ENCODE peak calls at places on chromosomes 7 and 10, in four cellular contexts. One of them, this sample, is unnamed.

GRCh38 chr10:124650820-124651401 is 93.3 kb downstream of the FAM53B start:
- DNase-seq in trophoblast cell: no peak
- DNase-seq in fibroblast of lung: no peak
- DNase-seq in IMR-90: no peak
- DNase-seq in this sample: no peak

GRCh38 chr10:51156913-51157312 is 82.6 kb downstream of the PRKG1 start:
- DNase-seq in trophoblast cell: no peak
- DNase-seq in fibroblast of lung: peak
- DNase-seq in IMR-90: peak
- DNase-seq in this sample: no peak

GRCh38 chr10:124235232-124235631 is 141.8 kb upstream of the CHST15 start:
- DNase-seq in trophoblast cell: no peak
- DNase-seq in fibroblast of lung: no peak
- DNase-seq in IMR-90: no peak
- DNase-seq in this sample: no peak

GRCh38 chr7:136870799-136871487 is 2.5 kb downstream of the CHRM2 start:
- DNase-seq in trophoblast cell: no peak
- DNase-seq in fibroblast of lung: no peak
- DNase-seq in IMR-90: no peak
- DNase-seq in this sample: no peak

GRCh38 chr10:99403674-99404073 is 26.8 kb downstream of the GOT1 start:
- DNase-seq in trophoblast cell: no peak
- DNase-seq in fibroblast of lung: no peak
- DNase-seq in IMR-90: peak
- DNase-seq in this sample: no peak

GRCh38 chr10:110156046-110156445 is 51.4 kb upstream of the MXI1 start:
- DNase-seq in trophoblast cell: no peak
- DNase-seq in fibroblast of lung: no peak
- DNase-seq in IMR-90: no peak
- DNase-seq in this sample: no peak

GRCh38 chr7:141993354-141993753 is 2.3 kb upstream of the MGAM start:
- DNase-seq in trophoblast cell: no peak
- DNase-seq in fibroblast of lung: no peak
- DNase-seq in IMR-90: no peak
- DNase-seq in this sample: no peak

GRCh38 chr10:56258378-56258777 is 102.7 kb downstream of the ZWINT start:
- DNase-seq in trophoblast cell: no peak
- DNase-seq in fibroblast of lung: no peak
- DNase-seq in IMR-90: no peak
- DNase-seq in this sample: no peak

GRCh38 chr10:13048762-13049161 is 47.2 kb upstream of the CCDC3 start:
- DNase-seq in trophoblast cell: no peak
- DNase-seq in fibroblast of lung: no peak
- DNase-seq in IMR-90: no peak
- DNase-seq in this sample: no peak

GRCh38 chr10:85565381-85565780 is 801.2 kb downstream of the GRID1 start:
- DNase-seq in trophoblast cell: peak
- DNase-seq in fibroblast of lung: no peak
- DNase-seq in IMR-90: no peak
- DNase-seq in this sample: no peak

GRCh38 chr10:78312197-78313046 is 278.8 kb downstream of the RPS24 start:
- DNase-seq in trophoblast cell: peak
- DNase-seq in fibroblast of lung: no peak
- DNase-seq in IMR-90: peak
- DNase-seq in this sample: no peak

GRCh38 chr7:13551503-13551902 is 438.0 kb downstream of the ETV1 start:
- DNase-seq in trophoblast cell: no peak
- DNase-seq in fibroblast of lung: no peak
- DNase-seq in IMR-90: no peak
- DNase-seq in this sample: no peak

GRCh38 chr10:11344550-11344949 is 266.9 kb downstream of the USP6NL start:
- DNase-seq in trophoblast cell: no peak
- DNase-seq in fibroblast of lung: no peak
- DNase-seq in IMR-90: no peak
- DNase-seq in this sample: no peak

GRCh38 chr10:27388761-27389399 is 115.2 kb upstream of the RAB18 start:
- DNase-seq in trophoblast cell: no peak
- DNase-seq in fibroblast of lung: peak
- DNase-seq in IMR-90: no peak
- DNase-seq in this sample: no peak

GRCh38 chr7:142299226-142299625 is 41.4 kb upstream of the PRSS58 start:
- DNase-seq in trophoblast cell: no peak
- DNase-seq in fibroblast of lung: no peak
- DNase-seq in IMR-90: no peak
- DNase-seq in this sample: no peak

GRCh38 chr10:78335691-78336401 is 302.2 kb downstream of the RPS24 start:
- DNase-seq in trophoblast cell: no peak
- DNase-seq in fibroblast of lung: peak
- DNase-seq in IMR-90: peak
- DNase-seq in this sample: no peak

GRCh38 chr7:607938-608337 is 88.3 kb upstream of the PDGFA start:
- DNase-seq in trophoblast cell: no peak
- DNase-seq in fibroblast of lung: no peak
- DNase-seq in IMR-90: no peak
- DNase-seq in this sample: no peak

GRCh38 chr10:91709394-91709798 is 76.5 kb upstream of the PPP1R3C start:
- DNase-seq in trophoblast cell: no peak
- DNase-seq in fibroblast of lung: peak
- DNase-seq in IMR-90: peak
- DNase-seq in this sample: no peak

GRCh38 chr7:70612811-70613210 is 519.1 kb upstream of the GALNT17 start:
- DNase-seq in trophoblast cell: no peak
- DNase-seq in fibroblast of lung: no peak
- DNase-seq in IMR-90: no peak
- DNase-seq in this sample: no peak

GRCh38 chr7:55534262-55534915 is 37.9 kb downstream of the VOPP1 start:
- DNase-seq in trophoblast cell: peak
- DNase-seq in fibroblast of lung: peak
- DNase-seq in IMR-90: peak
- DNase-seq in this sample: no peak

GRCh38 chr7:13097508-13097907 is 410.1 kb downstream of the ARL4A start:
- DNase-seq in trophoblast cell: no peak
- DNase-seq in fibroblast of lung: peak
- DNase-seq in IMR-90: no peak
- DNase-seq in this sample: no peak

GRCh38 chr7:105353752-105354328 is 34.9 kb downstream of the SRPK2 start:
- DNase-seq in trophoblast cell: no peak
- DNase-seq in fibroblast of lung: peak
- DNase-seq in IMR-90: no peak
- DNase-seq in this sample: no peak

GRCh38 chr7:50166997-50167961 is 74.2 kb upstream of the ZPBP start:
- DNase-seq in trophoblast cell: no peak
- DNase-seq in fibroblast of lung: no peak
- DNase-seq in IMR-90: no peak
- DNase-seq in this sample: no peak

GRCh38 chr7:134943785-134944400 is 42.4 kb upstream of the AGBL3 start:
- DNase-seq in trophoblast cell: peak
- DNase-seq in fibroblast of lung: peak
- DNase-seq in IMR-90: peak
- DNase-seq in this sample: no peak

GRCh38 chr10:34113504-34114225 is 701.4 kb downstream of the PARD3 start:
- DNase-seq in trophoblast cell: no peak
- DNase-seq in fibroblast of lung: no peak
- DNase-seq in IMR-90: no peak
- DNase-seq in this sample: no peak

GRCh38 chr7:70694357-70694908 is 437.5 kb upstream of the GALNT17 start:
- DNase-seq in trophoblast cell: peak
- DNase-seq in fibroblast of lung: peak
- DNase-seq in IMR-90: peak
- DNase-seq in this sample: no peak

GRCh38 chr10:86329093-86329710 is 37.4 kb downstream of the GRID1 start:
- DNase-seq in trophoblast cell: no peak
- DNase-seq in fibroblast of lung: no peak
- DNase-seq in IMR-90: no peak
- DNase-seq in this sample: no peak

GRCh38 chr10:124354411-124355382 is 64.0 kb downstream of the OAT start:
- DNase-seq in trophoblast cell: peak
- DNase-seq in fibroblast of lung: peak
- DNase-seq in IMR-90: peak
- DNase-seq in this sample: no peak

GRCh38 chr7:47458057-47458456 is 123.9 kb downstream of the TNS3 start:
- DNase-seq in trophoblast cell: peak
- DNase-seq in fibroblast of lung: peak
- DNase-seq in IMR-90: peak
- DNase-seq in this sample: no peak

GRCh38 chr10:84294766-84295447 is 33.5 kb upstream of the CCSER2 start:
- DNase-seq in trophoblast cell: no peak
- DNase-seq in fibroblast of lung: no peak
- DNase-seq in IMR-90: peak
- DNase-seq in this sample: no peak

GRCh38 chr10:128152741-128153583 is 26.7 kb upstream of the MKI67 start:
- DNase-seq in trophoblast cell: no peak
- DNase-seq in fibroblast of lung: no peak
- DNase-seq in IMR-90: no peak
- DNase-seq in this sample: no peak

GRCh38 chr10:128149267-128149666 is 23.0 kb upstream of the MKI67 start:
- DNase-seq in trophoblast cell: no peak
- DNase-seq in fibroblast of lung: no peak
- DNase-seq in IMR-90: no peak
- DNase-seq in this sample: no peak

GRCh38 chr10:128150045-128150493 is 23.8 kb upstream of the MKI67 start:
- DNase-seq in trophoblast cell: peak
- DNase-seq in fibroblast of lung: peak
- DNase-seq in IMR-90: peak
- DNase-seq in this sample: no peak

GRCh38 chr10:128151031-128151430 is 24.8 kb upstream of the MKI67 start:
- DNase-seq in trophoblast cell: no peak
- DNase-seq in fibroblast of lung: no peak
- DNase-seq in IMR-90: no peak
- DNase-seq in this sample: no peak

DNA sequence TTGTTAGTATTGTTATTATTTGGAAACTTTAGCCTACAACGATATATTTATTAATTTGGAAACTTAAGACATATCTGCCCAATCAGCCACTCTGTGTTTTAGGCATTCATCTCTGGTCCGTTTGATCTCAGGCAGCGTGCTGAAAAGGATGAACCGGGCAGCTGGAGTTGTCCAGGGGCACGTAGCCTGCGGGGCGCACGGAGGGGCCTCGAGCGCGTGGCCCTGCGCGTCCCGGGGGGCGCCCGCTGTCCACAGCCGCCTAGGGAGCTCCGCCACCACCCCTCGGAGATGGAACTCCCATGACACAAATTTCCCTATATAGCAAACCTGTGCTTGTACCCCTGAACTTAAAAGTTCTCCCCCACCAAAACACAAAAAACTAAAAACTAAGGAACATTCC is 24.3 kb upstream of the MKI67 start:
- DNase-seq in trophoblast cell: no peak
- DNase-seq in fibroblast of lung: no peak
- DNase-seq in IMR-90: no peak
- DNase-seq in this sample: no peak
- H2AFZ ChIP-seq in trophoblast cell: peak
- H2AFZ ChIP-seq in fibroblast of lung: no peak
- H2AFZ ChIP-seq in IMR-90: peak
- H2AFZ ChIP-seq in this sample: peak

DNA sequence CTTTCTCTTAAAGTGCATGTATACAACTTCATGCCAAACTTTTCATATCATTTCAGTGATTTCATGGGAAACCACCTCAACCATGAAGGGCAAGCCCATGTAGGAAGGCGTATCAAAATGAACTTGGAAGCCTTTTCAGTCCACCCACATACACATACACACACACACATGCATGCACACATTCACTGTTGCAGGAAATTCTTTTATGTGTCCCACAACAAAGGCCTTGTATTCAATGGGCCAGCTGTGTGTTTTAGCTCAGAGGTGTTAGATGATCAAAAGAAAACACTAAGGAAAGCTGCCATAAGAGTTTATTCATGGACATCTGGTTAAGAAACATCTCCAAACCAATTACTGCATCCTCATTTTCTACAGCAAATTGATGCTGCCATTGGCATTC is 74.5 kb upstream of the STK17A start:
- DNase-seq in trophoblast cell: no peak
- DNase-seq in fibroblast of lung: no peak
- DNase-seq in IMR-90: no peak
- DNase-seq in this sample: no peak
- H2AFZ ChIP-seq in trophoblast cell: no peak
- H2AFZ ChIP-seq in fibroblast of lung: no peak
- H2AFZ ChIP-seq in IMR-90: no peak
- H2AFZ ChIP-seq in this sample: no peak

DNA sequence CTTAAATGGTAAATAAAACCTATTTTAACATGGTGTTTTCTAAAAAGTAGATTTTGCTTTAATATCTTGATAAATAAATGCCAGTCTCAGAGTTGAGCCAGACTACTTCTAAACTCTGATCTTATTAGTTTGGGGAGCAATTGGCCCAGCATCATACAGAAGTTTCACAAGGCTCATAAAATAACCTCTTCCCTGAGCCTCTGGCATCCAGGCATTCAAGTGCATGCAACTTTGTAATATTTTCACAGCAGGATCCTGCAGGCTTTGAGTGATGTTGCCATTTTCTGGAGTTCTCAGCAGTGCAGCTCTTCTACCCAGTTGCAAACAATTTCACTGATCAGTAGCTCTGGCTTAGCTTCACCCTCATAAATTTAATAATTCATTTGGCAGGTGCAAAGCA is 107.1 kb upstream of the MBL2 start:
- DNase-seq in trophoblast cell: no peak
- DNase-seq in fibroblast of lung: no peak
- DNase-seq in IMR-90: no peak
- DNase-seq in this sample: no peak
- H2AFZ ChIP-seq in trophoblast cell: no peak
- H2AFZ ChIP-seq in fibroblast of lung: no peak
- H2AFZ ChIP-seq in IMR-90: no peak
- H2AFZ ChIP-seq in this sample: no peak

GRCh38 chr10:49321021-49321420 is 22.1 kb downstream of the C10orf71 start:
- DNase-seq in trophoblast cell: no peak
- DNase-seq in fibroblast of lung: no peak
- DNase-seq in IMR-90: no peak
- DNase-seq in this sample: no peak

GRCh38 chr10:49322371-49323170 is 23.6 kb downstream of the C10orf71 start:
- DNase-seq in trophoblast cell: no peak
- DNase-seq in fibroblast of lung: no peak
- DNase-seq in IMR-90: no peak
- DNase-seq in this sample: no peak

GRCh38 chr10:49318028-49318427 is 19.1 kb downstream of the C10orf71 start:
- DNase-seq in trophoblast cell: no peak
- DNase-seq in fibroblast of lung: no peak
- DNase-seq in IMR-90: no peak
- DNase-seq in this sample: no peak

GRCh38 chr10:49320191-49320590 is 21.2 kb downstream of the C10orf71 start:
- DNase-seq in trophoblast cell: no peak
- DNase-seq in fibroblast of lung: no peak
- DNase-seq in IMR-90: no peak
- DNase-seq in this sample: no peak

GRCh38 chr10:49318751-49319150 is 19.8 kb downstream of the C10orf71 start:
- DNase-seq in trophoblast cell: no peak
- DNase-seq in fibroblast of lung: no peak
- DNase-seq in IMR-90: no peak
- DNase-seq in this sample: no peak
- H2AFZ ChIP-seq in trophoblast cell: no peak
- H2AFZ ChIP-seq in fibroblast of lung: no peak
- H2AFZ ChIP-seq in IMR-90: no peak
- H2AFZ ChIP-seq in this sample: no peak

This sample was measured in keratinocyte.